ENCODE peak calls at places on chromosome 10, in eight cellular contexts. F is stomach, Z is RWPE2, B is left ventricle myocardium inferior, M is foreskin keratinocyte, A is neural progenitor cell, D is tibial artery, P is adrenal gland. L is an unnamed sample.

GRCh38 chr10:6511347-6511746 is 68.7 kb downstream of the PRKCQ start:
- DNase-seq in D (no peak), A (no peak), P (no peak), F (no peak), B (no peak), M (no peak), Z (no peak), L (no peak)

GRCh38 chr10:60846173-60846572 is 67.9 kb downstream of the CDK1 start:
- DNase-seq in M (peak; percentile 25), D (no peak), Z (no peak), B (no peak), A (no peak), P (peak; percentile 14), F (no peak), L (no peak)

GRCh38 chr10:7056216-7056615 is 354.6 kb downstream of the SFMBT2 start:
- DNase-seq in F (no peak), Z (no peak), D (no peak), M (no peak), B (no peak), P (no peak), A (no peak), L (no peak)

GRCh38 chr10:64115913-64116643 is 594.9 kb downstream of the REEP3 start:
- DNase-seq in P (peak; percentile 31), A (peak; percentile 51), F (no peak), D (no peak), B (no peak), M (no peak), Z (no peak), L (peak; percentile 82)

GRCh38 chr10:75016290-75016689 is 95.2 kb upstream of the SAMD8 start:
- DNase-seq in F (no peak), M (no peak), B (no peak), P (no peak), D (no peak), A (no peak), Z (no peak), L (no peak)

GRCh38 chr10:52229271-52229931 is 84.7 kb upstream of the DKK1 start:
- DNase-seq in M (peak; percentile 63), P (no peak), B (no peak), Z (no peak), D (no peak), F (no peak), A (no peak), L (no peak)

GRCh38 chr10:33524966-33525365 is 190.5 kb upstream of the NRP1 start:
- DNase-seq in M (peak; percentile 20), B (no peak), F (no peak), A (no peak), P (no peak), Z (no peak), D (no peak), L (no peak)

GRCh38 chr10:62095341-62096071 is 173.1 kb downstream of the RTKN2 start:
- DNase-seq in F (no peak), M (no peak), A (peak; percentile 19), D (no peak), B (no peak), Z (no peak), P (no peak), L (no peak)

GRCh38 chr10:78981970-78982281 is 86.8 kb upstream of the ZMIZ1 start:
- DNase-seq in A (no peak), Z (no peak), P (no peak), B (peak; percentile 71), D (no peak), M (no peak), F (no peak), L (peak; percentile 80)

GRCh38 chr10:55509168-55509567 is 708.1 kb upstream of the PCDH15 start:
- DNase-seq in D (no peak), F (no peak), M (no peak), B (no peak), A (no peak), Z (no peak), P (no peak), L (no peak)

GRCh38 chr10:75127481-75127880 is 16.0 kb downstream of the SAMD8 start:
- DNase-seq in A (no peak), F (no peak), M (no peak), Z (no peak), D (no peak), P (no peak), B (no peak), L (no peak)

GRCh38 chr10:108690530-108690929 is 1232.8 kb downstream of the XPNPEP1 start:
- DNase-seq in M (no peak), P (no peak), D (no peak), F (no peak), Z (no peak), B (no peak), A (no peak), L (no peak)

GRCh38 chr10:117078168-117078837 is 59.8 kb downstream of the VAX1 start:
- DNase-seq in D (no peak), A (no peak), M (no peak), B (no peak), Z (no peak), P (no peak), F (no peak), L (no peak)

GRCh38 chr10:4120454-4120853 is 335.4 kb upstream of the KLF6 start:
- DNase-seq in M (no peak), B (no peak), A (no peak), Z (no peak), P (peak; percentile 48), F (no peak), D (no peak), L (no peak)

GRCh38 chr10:117075064-117075463 is 63.0 kb downstream of the VAX1 start:
- DNase-seq in A (no peak), D (no peak), B (no peak), Z (no peak), M (no peak), F (no peak), P (no peak), L (no peak)

GRCh38 chr10:77974396-77975074 is 48.0 kb upstream of the DLG5 start:
- DNase-seq in M (peak; percentile 9), P (peak; percentile 25), Z (no peak), B (no peak), A (peak; percentile 86), D (no peak), F (peak; percentile 44), L (peak; percentile 90)

GRCh38 chr10:72133517-72133916 is 45.2 kb upstream of the SPOCK2 start:
- DNase-seq in Z (no peak), D (no peak), A (no peak), B (no peak), M (no peak), P (no peak), F (no peak), L (no peak)

GRCh38 chr10:55500931-55501559 is 700.0 kb upstream of the PCDH15 start:
- DNase-seq in P (peak; percentile 69), B (no peak), F (no peak), D (no peak), M (peak; percentile 8), Z (no peak), A (peak; percentile 62), L (peak; percentile 86)

GRCh38 chr10:68618234-68618633 is 58.1 kb downstream of the TET1 start:
- DNase-seq in A (no peak), B (no peak), F (no peak), M (no peak), Z (no peak), P (no peak), D (no peak), L (no peak)

GRCh38 chr10:124647421-124648130 is 96.6 kb downstream of the FAM53B start:
- DNase-seq in Z (no peak), D (peak; percentile 80), M (no peak), B (peak; percentile 76), P (peak; percentile 74), F (peak; percentile 65), A (no peak), L (peak; percentile 74)

GRCh38 chr10:77965294-77965693 is 38.7 kb upstream of the DLG5 start:
- DNase-seq in D (no peak), M (peak; percentile 20), B (no peak), A (no peak), F (no peak), P (peak; percentile 65), Z (no peak), L (no peak)

GRCh38 chr10:75653761-75654160 is 222.3 kb downstream of the LRMDA start:
- DNase-seq in P (no peak), M (no peak), Z (no peak), F (no peak), D (no peak), B (no peak), A (no peak), L (no peak)

GRCh38 chr10:100618091-100618615 is 82.4 kb downstream of the HIF1AN start:
- DNase-seq in A (no peak), P (no peak), D (no peak), B (no peak), Z (no peak), M (no peak), F (no peak), L (no peak)

GRCh38 chr10:84762754-84763394 is 434.5 kb downstream of the CCSER2 start:
- DNase-seq in F (no peak), M (no peak), D (no peak), P (no peak), A (peak; percentile 6), Z (no peak), B (no peak), L (peak; percentile 65)
- TF ChIP-seq CTCF in F (no peak), M (no peak), D (no peak), P (no peak), A (no peak), Z (no peak), B (no peak), L (peak; percentile 58)

DNA sequence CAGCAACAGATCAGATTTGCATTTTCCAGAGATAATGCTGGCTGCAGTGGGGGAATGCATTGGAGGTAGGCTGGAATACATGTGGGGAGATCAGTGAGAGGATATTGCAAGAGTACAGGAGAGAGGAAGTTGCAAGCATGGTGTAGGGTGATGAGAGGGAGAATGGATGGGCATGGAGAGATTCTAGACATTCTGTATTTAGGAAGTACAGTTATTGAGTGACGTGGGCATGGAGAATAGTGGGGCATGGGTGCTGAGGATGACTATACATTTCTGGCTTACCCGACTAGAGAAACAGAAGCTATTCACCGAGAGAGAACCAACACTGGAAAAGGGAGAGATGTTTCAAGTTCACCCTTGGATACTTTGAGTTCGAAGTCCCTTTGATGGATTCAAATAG is 116.9 kb upstream of the SVIL start:
- DNase-seq in P (no peak), D (no peak), F (no peak), M (no peak), A (no peak), Z (no peak), B (no peak), L (no peak)
- H3K4me1 ChIP-seq in P (no peaks in the 10 kb centered on the region), D (peaks cover 11% of the 10 kb centered on the region), F (no peaks in the 10 kb centered on the region), M (no peaks in the 10 kb centered on the region), A (no peaks in the 10 kb centered on the region), Z (no peaks in the 10 kb centered on the region), B (no peaks in the 10 kb centered on the region), L (peaks cover 2% of the 10 kb centered on the region)

GRCh38 chr10:2619472-2619871 is 447.9 kb upstream of the PFKP start:
- DNase-seq in Z (no peak), P (no peak), B (no peak), F (no peak), A (peak; percentile 60), D (no peak), M (no peak), L (peak; percentile 76)
- TF ChIP-seq CTCF in Z (peak; percentile 58), P (no peak), B (no peak), F (no peak), A (peak; percentile 73), D (no peak), M (peak; percentile 18), L (peak; percentile 85)

DNA sequence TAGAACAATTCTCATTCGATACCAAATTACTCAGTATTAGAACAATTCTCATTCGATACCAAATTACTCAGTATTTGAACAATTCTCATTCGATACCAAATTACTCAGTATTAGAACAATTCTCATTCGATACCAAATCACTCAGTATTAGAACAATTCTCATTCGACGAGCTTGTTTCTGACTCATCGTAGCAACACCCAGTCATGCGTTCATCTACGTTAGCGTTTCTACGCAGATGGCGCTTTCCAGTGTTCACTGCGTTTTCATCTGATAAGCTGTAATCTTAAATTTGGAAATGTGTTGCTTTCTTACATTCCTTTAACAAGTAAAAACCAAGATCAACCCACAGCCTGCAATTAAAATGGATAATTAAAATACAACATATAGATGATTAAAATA is 276.3 kb downstream of the ZMYND11 start:
- DNase-seq in M (no peak), B (no peak), A (no peak), Z (no peak), P (no peak), F (no peak), D (no peak), L (no peak)
- H3K4me1 ChIP-seq in M (no peaks in the 10 kb centered on the region), B (peaks cover 4% of the 10 kb centered on the region), A (peaks cover 7% of the 10 kb centered on the region), Z (no peaks in the 10 kb centered on the region), P (no peaks in the 10 kb centered on the region), F (no peaks in the 10 kb centered on the region), D (no peaks in the 10 kb centered on the region), L (peaks cover 9% of the 10 kb centered on the region)